ENCODE peak calls at places on chromosomes 2 and 18, in seven cellular contexts. One of them, this sample, is unnamed.

GRCh38 chr2:148207111-148207510 is 186.2 kb downstream of the MBD5 start:
- DNase-seq in GM20000: no peak
- DNase-seq in RWPE1: no peak
- DNase-seq in bronchial epithelial cell: no peak
- DNase-seq in psoas muscle: no peak
- DNase-seq in fibroblast of mammary gland: no peak
- DNase-seq in AG09319: no peak
- DNase-seq in this sample: no peak

GRCh38 chr18:22816266-22817176 is 116.6 kb upstream of the RBBP8 start:
- DNase-seq in RWPE1: no peak
- DNase-seq in bronchial epithelial cell: no peak
- DNase-seq in AG09319: no peak
- DNase-seq in fibroblast of mammary gland: no peak
- DNase-seq in GM20000: no peak
- DNase-seq in psoas muscle: no peak
- DNase-seq in this sample: no peak

GRCh38 chr2:227464356-227464755 is 7.6 kb upstream of the AGFG1 start:
- DNase-seq in fibroblast of mammary gland: no peak
- DNase-seq in AG09319: no peak
- DNase-seq in GM20000: no peak
- DNase-seq in bronchial epithelial cell: no peak
- DNase-seq in RWPE1: no peak
- DNase-seq in psoas muscle: no peak
- DNase-seq in this sample: no peak

GRCh38 chr2:231386446-231386845 is 9.1 kb upstream of the B3GNT7 start:
- DNase-seq in RWPE1: no peak
- DNase-seq in psoas muscle: no peak
- DNase-seq in AG09319: no peak
- DNase-seq in fibroblast of mammary gland: peak; percentile 82
- DNase-seq in bronchial epithelial cell: peak; percentile 36
- DNase-seq in GM20000: no peak
- DNase-seq in this sample: no peak

GRCh38 chr2:52386433-52386832 is 1354.5 kb upstream of the NRXN1 start:
- DNase-seq in AG09319: no peak
- DNase-seq in bronchial epithelial cell: no peak
- DNase-seq in psoas muscle: no peak
- DNase-seq in GM20000: no peak
- DNase-seq in RWPE1: no peak
- DNase-seq in fibroblast of mammary gland: no peak
- DNase-seq in this sample: no peak

GRCh38 chr2:151189125-151189524 is 72.5 kb downstream of the RBM43 start:
- DNase-seq in AG09319: no peak
- DNase-seq in fibroblast of mammary gland: no peak
- DNase-seq in RWPE1: no peak
- DNase-seq in bronchial epithelial cell: no peak
- DNase-seq in psoas muscle: no peak
- DNase-seq in GM20000: no peak
- DNase-seq in this sample: no peak

GRCh38 chr18:52343138-52343537 is 3.1 kb downstream of the DCC start:
- DNase-seq in fibroblast of mammary gland: no peak
- DNase-seq in GM20000: no peak
- DNase-seq in bronchial epithelial cell: no peak
- DNase-seq in RWPE1: no peak
- DNase-seq in AG09319: no peak
- DNase-seq in psoas muscle: no peak
- DNase-seq in this sample: no peak

GRCh38 chr2:193517615-193518014 is 1322.9 kb upstream of the TMEFF2 start:
- DNase-seq in GM20000: no peak
- DNase-seq in AG09319: no peak
- DNase-seq in bronchial epithelial cell: peak; percentile 8
- DNase-seq in RWPE1: no peak
- DNase-seq in fibroblast of mammary gland: peak; percentile 38
- DNase-seq in psoas muscle: no peak
- DNase-seq in this sample: no peak

GRCh38 chr18:6950641-6951040 is 167.0 kb downstream of the LAMA1 start:
- DNase-seq in fibroblast of mammary gland: no peak
- DNase-seq in GM20000: no peak
- DNase-seq in RWPE1: no peak
- DNase-seq in psoas muscle: no peak
- DNase-seq in bronchial epithelial cell: no peak
- DNase-seq in AG09319: no peak
- DNase-seq in this sample: no peak

GRCh38 chr2:74560591-74560990 is 6.1 kb downstream of the DOK1 start:
- DNase-seq in GM20000: no peak
- DNase-seq in RWPE1: no peak
- DNase-seq in fibroblast of mammary gland: no peak
- DNase-seq in psoas muscle: no peak
- DNase-seq in bronchial epithelial cell: no peak
- DNase-seq in AG09319: no peak
- DNase-seq in this sample: no peak

GRCh38 chr2:74498500-74499268 is 719 bp downstream of the LBX2 start:
- DNase-seq in AG09319: no peak
- DNase-seq in GM20000: peak; percentile 49
- DNase-seq in psoas muscle: no peak
- DNase-seq in RWPE1: peak; percentile 54
- DNase-seq in fibroblast of mammary gland: peak; percentile 58
- DNase-seq in bronchial epithelial cell: peak; percentile 55
- DNase-seq in this sample: no peak

GRCh38 chr2:225002656-225003045 is 39.6 kb downstream of the DOCK10 start:
- DNase-seq in AG09319: no peak
- DNase-seq in GM20000: no peak
- DNase-seq in psoas muscle: no peak
- DNase-seq in RWPE1: no peak
- DNase-seq in fibroblast of mammary gland: no peak
- DNase-seq in bronchial epithelial cell: no peak
- DNase-seq in this sample: no peak

GRCh38 chr2:156892449-156893335 is 364.8 kb upstream of the GALNT5 start:
- DNase-seq in bronchial epithelial cell: peak; percentile 96
- DNase-seq in AG09319: no peak
- DNase-seq in psoas muscle: no peak
- DNase-seq in GM20000: peak; percentile 8
- DNase-seq in RWPE1: peak; percentile 46
- DNase-seq in fibroblast of mammary gland: peak; percentile 68
- DNase-seq in this sample: no peak

GRCh38 chr18:46413684-46414083 is 243.3 kb downstream of the LOXHD1 start:
- DNase-seq in GM20000: no peak
- DNase-seq in bronchial epithelial cell: no peak
- DNase-seq in fibroblast of mammary gland: no peak
- DNase-seq in psoas muscle: no peak
- DNase-seq in RWPE1: no peak
- DNase-seq in AG09319: no peak
- DNase-seq in this sample: no peak

GRCh38 chr2:118112771-118113334 is 24.6 kb downstream of the INSIG2 start:
- DNase-seq in RWPE1: peak; percentile 68
- DNase-seq in fibroblast of mammary gland: peak; percentile 73
- DNase-seq in psoas muscle: no peak
- DNase-seq in AG09319: peak; percentile 37
- DNase-seq in GM20000: no peak
- DNase-seq in bronchial epithelial cell: peak; percentile 99
- DNase-seq in this sample: no peak

GRCh38 chr2:165898381-165898780 is 55.2 kb downstream of the TTC21B start:
- DNase-seq in fibroblast of mammary gland: no peak
- DNase-seq in GM20000: no peak
- DNase-seq in AG09319: no peak
- DNase-seq in bronchial epithelial cell: peak; percentile 92
- DNase-seq in RWPE1: peak; percentile 66
- DNase-seq in psoas muscle: no peak
- DNase-seq in this sample: no peak

GRCh38 chr18:74613390-74613789 is 15.7 kb downstream of the ZNF407 start:
- DNase-seq in fibroblast of mammary gland: no peak
- DNase-seq in bronchial epithelial cell: no peak
- DNase-seq in psoas muscle: no peak
- DNase-seq in AG09319: no peak
- DNase-seq in RWPE1: no peak
- DNase-seq in GM20000: no peak
- DNase-seq in this sample: no peak

GRCh38 chr2:209425082-209426071 is 1.5 kb downstream of the MAP2 start:
- DNase-seq in RWPE1: peak; percentile 46
- DNase-seq in fibroblast of mammary gland: peak; percentile 63
- DNase-seq in bronchial epithelial cell: peak; percentile 75
- DNase-seq in GM20000: peak; percentile 44
- DNase-seq in AG09319: no peak
- DNase-seq in psoas muscle: no peak
- DNase-seq in this sample: no peak
- TF ChIP-seq CTCF in RWPE1: peak; percentile 73
- TF ChIP-seq CTCF in fibroblast of mammary gland: peak; percentile 80
- TF ChIP-seq CTCF in bronchial epithelial cell: peak; percentile 50
- TF ChIP-seq CTCF in GM20000: no peak
- TF ChIP-seq CTCF in AG09319: peak; percentile 52
- TF ChIP-seq CTCF in psoas muscle: peak; percentile 35
- TF ChIP-seq CTCF in this sample: peak; percentile 84

DNA sequence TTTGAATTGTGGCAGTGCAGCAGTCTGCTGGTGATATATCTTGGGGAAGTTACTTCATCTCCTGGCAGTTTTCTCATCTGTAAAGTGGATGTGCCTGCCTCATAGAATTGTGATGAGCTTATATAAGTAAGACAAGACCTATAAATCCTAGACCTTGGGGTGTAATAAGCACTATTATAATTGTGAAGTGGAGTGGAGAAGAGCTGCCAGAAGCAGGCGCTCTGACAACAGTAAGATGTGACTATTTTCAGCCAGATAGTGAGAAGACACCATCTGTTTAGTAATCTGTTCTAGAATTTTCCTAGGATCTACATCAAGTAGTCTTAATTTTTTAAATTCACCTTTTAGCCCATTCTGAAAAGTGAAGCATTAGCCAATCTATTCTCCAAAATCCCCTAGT is 85.6 kb upstream of the TSPYL6 start:
- DNase-seq in psoas muscle: no peak
- DNase-seq in AG09319: no peak
- DNase-seq in fibroblast of mammary gland: peak; percentile 19
- DNase-seq in bronchial epithelial cell: no peak
- DNase-seq in RWPE1: no peak
- DNase-seq in GM20000: no peak
- DNase-seq in this sample: no peak
- TF ChIP-seq CTCF in psoas muscle: peak; percentile 5
- TF ChIP-seq CTCF in AG09319: no peak
- TF ChIP-seq CTCF in fibroblast of mammary gland: peak; percentile 25
- TF ChIP-seq CTCF in bronchial epithelial cell: no peak
- TF ChIP-seq CTCF in RWPE1: no peak
- TF ChIP-seq CTCF in GM20000: no peak
- TF ChIP-seq CTCF in this sample: peak; percentile 32

GRCh38 chr18:29436459-29436858 is 1259.5 kb upstream of the CDH2 start:
- DNase-seq in fibroblast of mammary gland: no peak
- DNase-seq in RWPE1: no peak
- DNase-seq in psoas muscle: no peak
- DNase-seq in bronchial epithelial cell: no peak
- DNase-seq in GM20000: no peak
- DNase-seq in AG09319: no peak
- DNase-seq in this sample: no peak
- TF ChIP-seq CTCF in fibroblast of mammary gland: no peak
- TF ChIP-seq CTCF in RWPE1: no peak
- TF ChIP-seq CTCF in psoas muscle: no peak
- TF ChIP-seq CTCF in bronchial epithelial cell: peak; percentile 7
- TF ChIP-seq CTCF in GM20000: no peak
- TF ChIP-seq CTCF in AG09319: no peak
- TF ChIP-seq CTCF in this sample: peak; percentile 30

GRCh38 chr2:135226961-135227360 is 174.9 kb downstream of the RAB3GAP1 start:
- DNase-seq in RWPE1: no peak
- DNase-seq in AG09319: peak; percentile 62
- DNase-seq in psoas muscle: no peak
- DNase-seq in GM20000: no peak
- DNase-seq in bronchial epithelial cell: no peak
- DNase-seq in fibroblast of mammary gland: peak; percentile 69
- DNase-seq in this sample: no peak

GRCh38 chr2:135225781-135226180 is 173.7 kb downstream of the RAB3GAP1 start:
- DNase-seq in RWPE1: no peak
- DNase-seq in bronchial epithelial cell: no peak
- DNase-seq in psoas muscle: no peak
- DNase-seq in GM20000: no peak
- DNase-seq in AG09319: no peak
- DNase-seq in fibroblast of mammary gland: peak; percentile 64
- DNase-seq in this sample: no peak

GRCh38 chr2:135227386-135227785 is 175.3 kb downstream of the RAB3GAP1 start:
- DNase-seq in psoas muscle: no peak
- DNase-seq in GM20000: no peak
- DNase-seq in bronchial epithelial cell: no peak
- DNase-seq in AG09319: no peak
- DNase-seq in fibroblast of mammary gland: peak; percentile 71
- DNase-seq in RWPE1: no peak
- DNase-seq in this sample: no peak

DNA sequence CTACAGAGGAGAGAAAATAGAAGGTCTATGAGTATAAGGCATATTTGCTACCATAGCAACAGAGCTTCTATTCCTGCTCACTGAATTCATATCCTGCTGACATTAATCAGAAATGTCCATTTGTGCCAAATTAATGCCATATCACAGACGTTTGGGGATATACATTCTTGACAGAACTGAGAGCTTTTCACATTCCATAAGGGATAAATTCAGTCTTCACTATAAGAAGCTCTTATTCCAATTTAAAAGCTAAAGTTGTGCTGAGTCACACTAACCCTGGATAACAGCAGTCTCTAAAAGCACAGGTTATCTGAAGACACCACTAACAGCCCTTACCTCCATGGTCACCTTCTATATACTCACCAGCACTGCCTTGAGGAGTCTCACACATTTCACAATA is 178.1 kb downstream of the RAB3GAP1 start:
- DNase-seq in bronchial epithelial cell: no peak
- DNase-seq in GM20000: no peak
- DNase-seq in RWPE1: no peak
- DNase-seq in fibroblast of mammary gland: no peak
- DNase-seq in AG09319: no peak
- DNase-seq in psoas muscle: no peak
- DNase-seq in this sample: no peak
- TF ChIP-seq CTCF in bronchial epithelial cell: no peak
- TF ChIP-seq CTCF in GM20000: no peak
- TF ChIP-seq CTCF in RWPE1: no peak
- TF ChIP-seq CTCF in fibroblast of mammary gland: no peak
- TF ChIP-seq CTCF in AG09319: no peak
- TF ChIP-seq CTCF in psoas muscle: no peak
- TF ChIP-seq CTCF in this sample: no peak

This sample was measured in chondrocyte.